ENCODE peak calls at places on chromosome 20, in five cellular contexts. One of them, this sample, is unnamed. For H3K4me1, the result is how much of the 10 kb centered on the place peaks cover.

GRCh38 chr20:16014436-16014835 is 558.8 kb downstream of the KIF16B start:
- DNase-seq in upper lobe of left lung: no peak
- DNase-seq in breast epithelium: no peak
- DNase-seq in lower lobe of right lung: no peak
- DNase-seq in stomach: no peak
- DNase-seq in this sample: no peak

GRCh38 chr20:23152902-23153301 is 66.8 kb upstream of the CD93 start:
- DNase-seq in upper lobe of left lung: no peak
- DNase-seq in breast epithelium: no peak
- DNase-seq in lower lobe of right lung: no peak
- DNase-seq in stomach: no peak
- DNase-seq in this sample: no peak

GRCh38 chr20:19254086-19254821 is 41.8 kb downstream of the SLC24A3 start:
- DNase-seq in upper lobe of left lung: no peak
- DNase-seq in breast epithelium: no peak
- DNase-seq in lower lobe of right lung: no peak
- DNase-seq in stomach: no peak
- DNase-seq in this sample: peak

GRCh38 chr20:46167080-46167479 is 49.0 kb downstream of the CD40 start:
- DNase-seq in upper lobe of left lung: no peak
- DNase-seq in breast epithelium: no peak
- DNase-seq in lower lobe of right lung: no peak
- DNase-seq in stomach: no peak
- DNase-seq in this sample: no peak

GRCh38 chr20:5863040-5863811 is 87.1 kb downstream of the TRMT6 start:
- DNase-seq in upper lobe of left lung: peak
- DNase-seq in breast epithelium: no peak
- DNase-seq in lower lobe of right lung: no peak
- DNase-seq in stomach: no peak
- DNase-seq in this sample: no peak

GRCh38 chr20:4162766-4163165 is 147.4 kb upstream of the RNF24 start:
- DNase-seq in upper lobe of left lung: no peak
- DNase-seq in breast epithelium: no peak
- DNase-seq in lower lobe of right lung: peak
- DNase-seq in stomach: no peak
- DNase-seq in this sample: no peak

GRCh38 chr20:37535443-37536132 is 7.9 kb upstream of the BLCAP start:
- DNase-seq in upper lobe of left lung: peak
- DNase-seq in breast epithelium: no peak
- DNase-seq in lower lobe of right lung: no peak
- DNase-seq in stomach: no peak
- DNase-seq in this sample: no peak

GRCh38 chr20:57411406-57412283 is 20.4 kb downstream of the RBM38 start:
- DNase-seq in upper lobe of left lung: no peak
- DNase-seq in breast epithelium: no peak
- DNase-seq in lower lobe of right lung: no peak
- DNase-seq in stomach: no peak
- DNase-seq in this sample: no peak

GRCh38 chr20:11255455-11255854 is 581.7 kb upstream of the JAG1 start:
- DNase-seq in upper lobe of left lung: no peak
- DNase-seq in breast epithelium: no peak
- DNase-seq in lower lobe of right lung: no peak
- DNase-seq in stomach: no peak
- DNase-seq in this sample: no peak

GRCh38 chr20:37388831-37389230 is 42.9 kb downstream of the SRC start:
- DNase-seq in upper lobe of left lung: peak
- DNase-seq in breast epithelium: no peak
- DNase-seq in lower lobe of right lung: peak
- DNase-seq in stomach: no peak
- DNase-seq in this sample: no peak

GRCh38 chr20:58688414-58688813 is 4.2 kb upstream of the NPEPL1 start:
- DNase-seq in upper lobe of left lung: no peak
- DNase-seq in breast epithelium: no peak
- DNase-seq in lower lobe of right lung: no peak
- DNase-seq in stomach: no peak
- DNase-seq in this sample: no peak

GRCh38 chr20:11234181-11234969 is 560.6 kb upstream of the JAG1 start:
- DNase-seq in upper lobe of left lung: no peak
- DNase-seq in breast epithelium: no peak
- DNase-seq in lower lobe of right lung: no peak
- DNase-seq in stomach: no peak
- DNase-seq in this sample: no peak

GRCh38 chr20:38950254-38950653 is 11.9 kb upstream of the DHX35 start:
- DNase-seq in upper lobe of left lung: no peak
- DNase-seq in breast epithelium: no peak
- DNase-seq in lower lobe of right lung: no peak
- DNase-seq in stomach: no peak
- DNase-seq in this sample: no peak

GRCh38 chr20:62196286-62196685 is 13.5 kb downstream of the MTG2 start:
- DNase-seq in upper lobe of left lung: no peak
- DNase-seq in breast epithelium: no peak
- DNase-seq in lower lobe of right lung: peak
- DNase-seq in stomach: no peak
- DNase-seq in this sample: no peak

GRCh38 chr20:33970229-33970628 is 23.5 kb upstream of the RALY start:
- DNase-seq in upper lobe of left lung: no peak
- DNase-seq in breast epithelium: no peak
- DNase-seq in lower lobe of right lung: no peak
- DNase-seq in stomach: no peak
- DNase-seq in this sample: no peak

GRCh38 chr20:11155156-11155805 is 481.5 kb upstream of the JAG1 start:
- DNase-seq in upper lobe of left lung: no peak
- DNase-seq in breast epithelium: no peak
- DNase-seq in lower lobe of right lung: no peak
- DNase-seq in stomach: no peak
- DNase-seq in this sample: no peak

DNA sequence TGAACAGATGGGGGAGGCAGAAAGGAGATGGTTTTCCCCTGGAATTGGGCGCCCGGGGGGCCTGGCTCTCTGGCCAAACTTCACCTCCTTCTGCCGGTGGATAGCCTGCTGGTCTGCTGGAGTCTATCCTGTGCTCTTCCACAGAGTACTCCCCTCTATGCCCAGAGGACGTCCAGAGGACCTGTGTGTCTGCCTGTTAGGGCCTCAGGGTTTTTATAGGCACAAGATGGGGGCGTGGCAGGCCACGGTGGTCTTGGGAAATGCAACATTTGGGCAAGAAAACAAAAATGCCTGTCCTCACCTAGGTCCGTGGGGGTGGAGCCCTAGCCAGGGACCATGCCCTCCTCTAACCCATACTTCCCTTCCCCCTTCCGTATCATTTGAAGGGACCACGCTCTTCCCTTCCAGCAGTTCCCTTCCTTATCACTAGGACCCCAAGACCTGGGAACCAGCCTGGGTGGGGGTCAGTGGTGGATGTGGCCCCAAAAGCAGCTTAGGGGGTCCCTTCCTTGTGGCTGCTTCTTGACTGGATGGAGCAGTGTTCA is 53.6 kb upstream of the ZNF337 start:
- DNase-seq in upper lobe of left lung: no peak
- DNase-seq in breast epithelium: no peak
- DNase-seq in lower lobe of right lung: no peak
- DNase-seq in stomach: no peak
- DNase-seq in this sample: no peak
- H3K4me3 ChIP-seq in upper lobe of left lung: peak
- H3K4me3 ChIP-seq in breast epithelium: peak
- H3K4me3 ChIP-seq in lower lobe of right lung: peak
- H3K4me3 ChIP-seq in stomach: peak
- H3K4me3 ChIP-seq in this sample: peak

GRCh38 chr20:50037575-50037974 is 54.8 kb downstream of the SNAI1 start:
- DNase-seq in upper lobe of left lung: no peak
- DNase-seq in breast epithelium: no peak
- DNase-seq in lower lobe of right lung: no peak
- DNase-seq in stomach: no peak
- DNase-seq in this sample: no peak
- H3K27ac ChIP-seq in upper lobe of left lung: no peak
- H3K27ac ChIP-seq in breast epithelium: no peak
- H3K27ac ChIP-seq in lower lobe of right lung: no peak
- H3K27ac ChIP-seq in stomach: no peak
- H3K27ac ChIP-seq in this sample: no peak

GRCh38 chr20:21510414-21510971 is 3.4 kb downstream of the NKX2-2 start:
- DNase-seq in upper lobe of left lung: no peak
- DNase-seq in breast epithelium: no peak
- DNase-seq in lower lobe of right lung: peak
- DNase-seq in stomach: no peak
- DNase-seq in this sample: no peak
- H3K4me1 ChIP-seq in upper lobe of left lung: half or more
- H3K4me1 ChIP-seq in breast epithelium: under half
- H3K4me1 ChIP-seq in lower lobe of right lung: half or more
- H3K4me1 ChIP-seq in stomach: half or more
- H3K4me1 ChIP-seq in this sample: half or more

GRCh38 chr20:50189681-50190250 is 864 bp upstream of the CEBPB start:
- DNase-seq in upper lobe of left lung: peak
- DNase-seq in breast epithelium: no peak
- DNase-seq in lower lobe of right lung: peak
- DNase-seq in stomach: peak
- DNase-seq in this sample: no peak
- H3K4me3 ChIP-seq in upper lobe of left lung: peak
- H3K4me3 ChIP-seq in breast epithelium: peak
- H3K4me3 ChIP-seq in lower lobe of right lung: peak
- H3K4me3 ChIP-seq in stomach: peak
- H3K4me3 ChIP-seq in this sample: peak

GRCh38 chr20:63744574-63745423 is 5.2 kb downstream of the SLC2A4RG start:
- DNase-seq in upper lobe of left lung: no peak
- DNase-seq in breast epithelium: no peak
- DNase-seq in lower lobe of right lung: no peak
- DNase-seq in stomach: no peak
- DNase-seq in this sample: no peak

GRCh38 chr20:63741676-63742380 is 2.3 kb downstream of the SLC2A4RG start:
- DNase-seq in upper lobe of left lung: no peak
- DNase-seq in breast epithelium: no peak
- DNase-seq in lower lobe of right lung: no peak
- DNase-seq in stomach: no peak
- DNase-seq in this sample: no peak

GRCh38 chr20:63744158-63744557 is 4.6 kb downstream of the SLC2A4RG start:
- DNase-seq in upper lobe of left lung: no peak
- DNase-seq in breast epithelium: no peak
- DNase-seq in lower lobe of right lung: no peak
- DNase-seq in stomach: no peak
- DNase-seq in this sample: no peak

GRCh38 chr20:63742381-63743024 is 2.9 kb downstream of the SLC2A4RG start:
- DNase-seq in upper lobe of left lung: no peak
- DNase-seq in breast epithelium: no peak
- DNase-seq in lower lobe of right lung: no peak
- DNase-seq in stomach: no peak
- DNase-seq in this sample: no peak

GRCh38 chr20:63743210-63743970 is 3.8 kb downstream of the SLC2A4RG start:
- DNase-seq in upper lobe of left lung: no peak
- DNase-seq in breast epithelium: no peak
- DNase-seq in lower lobe of right lung: no peak
- DNase-seq in stomach: no peak
- DNase-seq in this sample: no peak
- H3K27ac ChIP-seq in upper lobe of left lung: no peak
- H3K27ac ChIP-seq in breast epithelium: peak
- H3K27ac ChIP-seq in lower lobe of right lung: no peak
- H3K27ac ChIP-seq in stomach: no peak
- H3K27ac ChIP-seq in this sample: no peak